ENCODE peak calls at places on chromosomes 16 and 17, in ten cellular contexts. N is H7; A is tibial nerve; M is BE2C; O is SK-N-SH; D is cardiac muscle cell; U is H9; V is CD4-positive, CD25-positive, alpha-beta regulatory T cell; J is body of pancreas; X is Peyer's patch. S is an unnamed sample. For H3K27me3, the result is how much of the 10 kb centered on the place peaks cover.

GRCh38 chr17:34771891-34772290 is 189.4 kb downstream of the CCT6B start:
- DNase-seq in N (no peak), A (no peak), M (no peak), O (no peak), D (no peak), U (no peak), V (no peak), J (no peak), X (no peak), S (no peak)

GRCh38 chr16:88469615-88470395 is 16.7 kb downstream of the ZFPM1 start:
- DNase-seq in N (no peak), A (no peak), M (no peak), O (no peak), D (no peak), U (no peak), V (peak), J (no peak), X (peak), S (no peak)

GRCh38 chr17:82974136-82974952 is 105.1 kb upstream of the METRNL start:
- DNase-seq in N (peak), A (no peak), M (no peak), O (peak), D (no peak), U (no peak), V (no peak), J (peak), X (no peak), S (peak)

GRCh38 chr17:58755577-58756245 is at the start of gene PPM1E:
- DNase-seq in N (peak), A (no peak), M (peak), O (peak), D (peak), U (peak), V (peak), J (peak), X (peak), S (peak)

GRCh38 chr16:8855051-8855786 is 13.6 kb downstream of the CARHSP1 start:
- DNase-seq in N (no peak), A (no peak), M (no peak), O (peak), D (no peak), U (no peak), V (no peak), J (no peak), X (no peak), S (peak)

GRCh38 chr16:24820522-24820921 is 25.2 kb upstream of the SLC5A11 start:
- DNase-seq in N (no peak), A (no peak), M (no peak), O (no peak), D (no peak), U (no peak), V (no peak), J (no peak), X (no peak), S (no peak)

GRCh38 chr17:45852535-45853297 is 8.0 kb downstream of the SPPL2C start:
- DNase-seq in N (peak), A (peak), M (peak), O (peak), D (peak), U (peak), V (peak), J (peak), X (peak), S (peak)

GRCh38 chr17:67385122-67385988 is 8.3 kb downstream of the PITPNC1 start:
- DNase-seq in N (peak), A (no peak), M (no peak), O (peak), D (no peak), U (no peak), V (no peak), J (no peak), X (no peak), S (no peak)

GRCh38 chr17:79224476-79224875 is 149.9 kb downstream of the ENGASE start:
- DNase-seq in N (no peak), A (no peak), M (no peak), O (peak), D (no peak), U (no peak), V (no peak), J (no peak), X (no peak), S (no peak)

GRCh38 chr17:17837966-17838962 is 1.5 kb upstream of the SREBF1 start:
- DNase-seq in N (peak), A (peak), M (no peak), O (no peak), D (no peak), U (peak), V (no peak), J (no peak), X (no peak), S (peak)

GRCh38 chr17:28698253-28698941 is 13.3 kb downstream of the PROCA1 start:
- DNase-seq in N (no peak), A (no peak), M (no peak), O (no peak), D (no peak), U (no peak), V (no peak), J (peak), X (peak), S (no peak)

GRCh38 chr17:63440127-63440769 is 5.9 kb downstream of the CYB561 start:
- DNase-seq in N (peak), A (no peak), M (peak), O (peak), D (no peak), U (no peak), V (peak), J (no peak), X (peak), S (no peak)

GRCh38 chr16:16124438-16124837 is 98.9 kb downstream of the ABCC6 start:
- DNase-seq in N (no peak), A (no peak), M (no peak), O (no peak), D (no peak), U (no peak), V (no peak), J (no peak), X (no peak), S (no peak)

GRCh38 chr16:11681526-11681925 is 13.3 kb downstream of the SNN start:
- DNase-seq in N (no peak), A (no peak), M (no peak), O (no peak), D (no peak), U (no peak), V (peak), J (no peak), X (peak), S (peak)

GRCh38 chr16:89217388-89218191 is at the start of gene ZNF778:
- DNase-seq in N (peak), A (peak), M (peak), O (peak), D (peak), U (peak), V (peak), J (peak), X (peak), S (peak)

GRCh38 chr17:57420674-57421392 is 164.5 kb downstream of the MSI2 start:
- DNase-seq in N (no peak), A (no peak), M (peak), O (peak), D (no peak), U (no peak), V (no peak), J (no peak), X (peak), S (no peak)

GRCh38 chr16:77223184-77223583 is 24.0 kb downstream of the SYCE1L start:
- DNase-seq in N (peak), A (no peak), M (peak), O (peak), D (no peak), U (peak), V (peak), J (no peak), X (no peak), S (no peak)

GRCh38 chr17:34711646-34712045 is 132.3 kb downstream of the TMEM132E start:
- DNase-seq in N (no peak), A (no peak), M (no peak), O (no peak), D (no peak), U (peak), V (no peak), J (no peak), X (no peak), S (no peak)

GRCh38 chr16:85984947-85985451 is 86.0 kb downstream of the IRF8 start:
- DNase-seq in N (no peak), A (no peak), M (no peak), O (no peak), D (no peak), U (no peak), V (no peak), J (no peak), X (peak), S (no peak)

GRCh38 chr17:18141210-18141803 is 32.8 kb downstream of the MYO15A start:
- DNase-seq in N (peak), A (no peak), M (peak), O (peak), D (peak), U (no peak), V (peak), J (peak), X (peak), S (no peak)

GRCh38 chr17:27810211-27810901 is 10.0 kb upstream of the NOS2 start:
- DNase-seq in N (no peak), A (no peak), M (no peak), O (no peak), D (no peak), U (peak), V (peak), J (no peak), X (no peak), S (no peak)

GRCh38 chr16:69598045-69598444 is 32.3 kb downstream of the NFAT5 start:
- DNase-seq in N (no peak), A (no peak), M (no peak), O (no peak), D (no peak), U (no peak), V (no peak), J (no peak), X (no peak), S (no peak)

GRCh38 chr16:27237229-27238015 is 31.1 kb downstream of the NSMCE1 start:
- DNase-seq in N (peak), A (no peak), M (no peak), O (peak), D (no peak), U (no peak), V (peak), J (no peak), X (peak), S (peak)

GRCh38 chr16:17162560-17162959 is 308.2 kb downstream of the XYLT1 start:
- DNase-seq in N (no peak), A (no peak), M (no peak), O (no peak), D (no peak), U (no peak), V (no peak), J (no peak), X (no peak), S (no peak)

GRCh38 chr17:81863123-81863675 is 2.9 kb upstream of the P4HB start:
- DNase-seq in N (no peak), A (no peak), M (no peak), O (no peak), D (no peak), U (no peak), V (no peak), J (peak), X (no peak), S (no peak)

GRCh38 chr17:12993631-12994030 is 24.2 kb downstream of the ELAC2 start:
- DNase-seq in N (peak), A (no peak), M (no peak), O (no peak), D (no peak), U (no peak), V (no peak), J (no peak), X (no peak), S (no peak)

GRCh38 chr17:74357466-74357809 is 4.2 kb downstream of the BTBD17 start:
- DNase-seq in N (no peak), A (no peak), M (no peak), O (no peak), D (no peak), U (no peak), V (no peak), J (no peak), X (no peak), S (no peak)
- H3K27me3 ChIP-seq in N (under half), A (under half), M (half or more), O (under half), D (half or more), U (under half), V (under half), J (under half), X (under half), S (half or more)

GRCh38 chr17:49942918-49943317 is 26.1 kb upstream of the DLX4 start:
- DNase-seq in N (no peak), A (no peak), M (no peak), O (no peak), D (no peak), U (no peak), V (no peak), J (no peak), X (no peak), S (no peak)
- H3K27me3 ChIP-seq in N (under half), A (under half), M (under half), O (half or more), D (under half), U (under half), V (under half), J (under half), X (under half), S (under half)

GRCh38 chr16:67156146-67156844 is 3.4 kb downstream of the TRADD start:
- DNase-seq in N (no peak), A (no peak), M (peak), O (no peak), D (no peak), U (peak), V (no peak), J (no peak), X (peak), S (no peak)

GRCh38 chr16:67155305-67156145 is 4.2 kb downstream of the TRADD start:
- DNase-seq in N (peak), A (peak), M (peak), O (peak), D (peak), U (peak), V (peak), J (peak), X (peak), S (peak)

GRCh38 chr16:67151431-67152097 is 766 bp upstream of the B3GNT9 start:
- DNase-seq in N (peak), A (no peak), M (no peak), O (no peak), D (no peak), U (no peak), V (no peak), J (no peak), X (no peak), S (no peak)

GRCh38 chr16:67157106-67157748 is 2.5 kb downstream of the TRADD start:
- DNase-seq in N (no peak), A (no peak), M (no peak), O (no peak), D (no peak), U (no peak), V (no peak), J (no peak), X (no peak), S (no peak)

GRCh38 chr16:67154578-67155304 is 3.9 kb upstream of the B3GNT9 start:
- DNase-seq in N (peak), A (no peak), M (no peak), O (no peak), D (peak), U (peak), V (no peak), J (no peak), X (no peak), S (no peak)
- H3K27me3 ChIP-seq in N (half or more), A (under half), M (under half), O (under half), D (half or more), U (half or more), V (under half), J (under half), X (under half), S (under half)

DNA sequence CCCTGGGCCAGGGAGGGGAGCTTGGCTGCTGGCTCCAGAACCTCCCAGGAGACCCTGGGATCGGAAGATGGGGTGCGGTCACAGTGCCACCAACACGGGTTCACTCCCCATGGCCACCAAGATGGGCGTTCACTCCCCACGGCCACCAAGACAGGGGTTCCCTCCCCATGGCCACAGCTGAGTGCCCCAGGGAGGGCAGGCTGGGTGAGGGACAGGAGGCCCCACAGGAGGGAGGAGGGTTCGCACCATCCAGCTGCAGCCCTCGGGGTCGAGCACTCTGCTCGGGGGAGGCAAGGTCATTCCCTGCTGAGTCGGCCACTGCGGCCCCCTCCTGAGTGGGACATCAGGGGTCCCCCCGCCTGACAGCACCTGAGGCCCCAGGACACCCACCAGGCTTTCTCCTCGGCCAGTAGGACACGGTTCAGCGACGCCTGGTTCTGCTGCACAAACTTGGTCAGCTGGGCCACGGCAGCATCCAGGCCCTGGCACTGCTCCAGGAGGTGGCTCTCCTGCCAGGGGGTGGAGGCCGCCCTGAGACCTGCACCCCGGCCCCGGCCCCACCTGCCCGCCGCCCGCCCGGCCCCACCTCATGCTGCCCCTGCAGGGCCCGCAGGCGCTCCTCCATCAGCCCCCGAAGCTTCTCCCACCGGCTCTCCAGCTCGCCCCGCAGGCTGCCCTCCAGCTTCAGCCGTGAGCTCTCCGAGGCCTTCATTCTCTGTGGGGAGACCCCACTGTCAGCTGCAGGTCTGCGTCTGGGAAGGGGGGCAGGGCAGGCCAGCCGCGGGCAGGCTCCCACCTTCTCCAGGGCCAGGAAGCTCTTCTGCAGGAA is 5.9 kb downstream of the CCDC154 start:
- DNase-seq in N (no peak), A (no peak), M (peak), O (no peak), D (no peak), U (no peak), V (no peak), J (no peak), X (no peak), S (no peak)
- H3K27me3 ChIP-seq in N (under half), A (under half), M (under half), O (under half), D (under half), U (under half), V (under half), J (under half), X (under half), S (under half)

GRCh38 chr17:47714773-47715396 is 18.2 kb upstream of the TBX21 start:
- DNase-seq in N (no peak), A (no peak), M (no peak), O (no peak), D (no peak), U (no peak), V (peak), J (no peak), X (peak), S (no peak)
- H3K27me3 ChIP-seq in N (under half), A (under half), M (under half), O (half or more), D (under half), U (under half), V (under half), J (under half), X (under half), S (under half)

GRCh38 chr17:8119575-8120519 is 1.5 kb upstream of the ALOXE3 start:
- DNase-seq in N (peak), A (peak), M (peak), O (peak), D (peak), U (peak), V (peak), J (peak), X (peak), S (peak)

GRCh38 chr17:8122391-8122922 is 1.4 kb downstream of the HES7 start:
- DNase-seq in N (peak), A (no peak), M (no peak), O (no peak), D (peak), U (peak), V (peak), J (no peak), X (no peak), S (no peak)

GRCh38 chr17:8122923-8123694 is 797 bp downstream of the HES7 start:
- DNase-seq in N (peak), A (no peak), M (no peak), O (peak), D (peak), U (peak), V (peak), J (peak), X (no peak), S (no peak)

GRCh38 chr17:8120520-8121443 is 2.5 kb upstream of the ALOXE3 start:
- DNase-seq in N (peak), A (no peak), M (peak), O (peak), D (peak), U (peak), V (peak), J (peak), X (peak), S (peak)

DNA sequence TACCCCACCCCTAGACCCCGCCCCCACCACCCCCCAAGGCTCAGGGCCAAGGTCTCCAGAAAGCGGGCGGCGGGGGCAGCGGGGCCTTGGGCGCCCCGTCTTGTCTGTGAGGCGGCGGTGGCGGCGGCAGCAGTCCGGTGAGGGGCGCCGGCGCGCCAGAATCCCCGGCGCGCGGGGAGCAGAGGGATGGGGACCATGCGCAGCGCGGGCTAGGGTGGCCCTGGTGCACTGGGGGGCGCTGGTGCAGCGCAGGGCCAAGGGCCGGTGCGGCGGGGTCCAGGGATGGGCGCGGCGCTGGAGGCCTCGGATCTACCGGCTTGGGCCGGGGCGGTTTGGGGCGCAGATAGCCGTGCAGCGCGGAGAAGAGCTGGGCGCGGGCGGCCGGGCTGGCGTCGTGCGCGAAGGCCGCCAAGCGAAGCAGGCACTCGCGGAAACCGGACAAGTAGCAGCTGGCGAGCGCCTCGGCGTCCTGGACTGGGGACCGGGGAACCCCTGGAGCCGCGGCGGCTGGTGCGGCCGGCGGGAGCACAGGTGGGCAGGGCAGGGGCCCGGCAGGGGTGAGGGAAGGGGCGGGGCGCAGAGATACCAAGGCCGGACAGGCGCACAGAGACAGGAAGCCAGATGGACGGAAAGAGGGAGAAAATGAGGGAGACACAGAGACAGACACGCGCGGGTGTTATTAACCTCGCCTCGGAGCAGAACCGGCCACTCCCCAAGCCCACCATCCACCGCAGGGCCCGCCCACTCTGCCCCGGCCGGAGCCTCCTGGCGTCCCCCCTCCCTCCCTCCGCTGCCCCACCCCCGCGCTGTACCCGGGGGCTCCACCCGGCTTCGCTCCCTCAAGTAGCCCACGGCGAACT is 2.1 kb downstream of the HES7 start:
- DNase-seq in N (peak), A (no peak), M (peak), O (peak), D (peak), U (peak), V (peak), J (no peak), X (peak), S (no peak)
- H3K27me3 ChIP-seq in N (half or more), A (under half), M (under half), O (under half), D (half or more), U (under half), V (under half), J (under half), X (under half), S (under half)

GRCh38 chr16:82281544-82281943 is 111.5 kb upstream of the MPHOSPH6 start:
- DNase-seq in N (no peak), A (no peak), M (no peak), O (no peak), D (no peak), U (no peak), V (no peak), J (no peak), X (no peak), S (no peak)
- H3K27me3 ChIP-seq in N (under half), A (under half), M (under half), O (under half), D (under half), U (under half), V (under half), J (under half), X (under half), S (under half)

GRCh38 chr17:8707591-8708453 is 36.8 kb downstream of the CCDC42 start:
- DNase-seq in N (no peak), A (no peak), M (no peak), O (peak), D (peak), U (peak), V (no peak), J (no peak), X (no peak), S (no peak)
- H3K27me3 ChIP-seq in N (under half), A (under half), M (under half), O (under half), D (under half), U (under half), V (under half), J (under half), X (under half), S (under half)